ENCODE peak calls at places on chromosomes 11 and 22, in six cellular contexts. One of them, this sample, is unnamed.

GRCh38 chr11:36055356-36055755 is 111.5 kb downstream of the LDLRAD3 start:
- DNase-seq in prostate gland: no peak
- DNase-seq in sigmoid colon: no peak
- DNase-seq in transverse colon: no peak
- DNase-seq in lower leg skin: no peak
- DNase-seq in endothelial cell of umbilical vein: no peak
- DNase-seq in this sample: no peak

GRCh38 chr11:124937336-124937935 is 1.6 kb upstream of the HEPACAM start:
- DNase-seq in transverse colon: no peak
- DNase-seq in prostate gland: no peak
- DNase-seq in lower leg skin: no peak
- DNase-seq in endothelial cell of umbilical vein: no peak
- DNase-seq in sigmoid colon: no peak
- DNase-seq in this sample: no peak

GRCh38 chr11:12235549-12235944 is 125.2 kb downstream of the MICAL2 start:
- DNase-seq in lower leg skin: no peak
- DNase-seq in endothelial cell of umbilical vein: no peak
- DNase-seq in sigmoid colon: no peak
- DNase-seq in transverse colon: no peak
- DNase-seq in prostate gland: no peak
- DNase-seq in this sample: no peak

GRCh38 chr11:7098235-7098832 is 9.5 kb downstream of the RBMXL2 start:
- DNase-seq in prostate gland: no peak
- DNase-seq in sigmoid colon: no peak
- DNase-seq in endothelial cell of umbilical vein: peak
- DNase-seq in transverse colon: no peak
- DNase-seq in lower leg skin: no peak
- DNase-seq in this sample: peak

GRCh38 chr11:77101043-77101537 is 1.6 kb upstream of the OMP start:
- DNase-seq in prostate gland: no peak
- DNase-seq in transverse colon: no peak
- DNase-seq in endothelial cell of umbilical vein: peak
- DNase-seq in sigmoid colon: no peak
- DNase-seq in lower leg skin: no peak
- DNase-seq in this sample: peak

GRCh38 chr11:122354029-122354697 is 238.1 kb upstream of the BLID start:
- DNase-seq in transverse colon: no peak
- DNase-seq in prostate gland: no peak
- DNase-seq in sigmoid colon: no peak
- DNase-seq in lower leg skin: no peak
- DNase-seq in endothelial cell of umbilical vein: no peak
- DNase-seq in this sample: no peak

GRCh38 chr11:76680517-76681425 is 10.2 kb upstream of the LRRC32 start:
- DNase-seq in sigmoid colon: peak
- DNase-seq in prostate gland: peak
- DNase-seq in lower leg skin: no peak
- DNase-seq in transverse colon: peak
- DNase-seq in endothelial cell of umbilical vein: peak
- DNase-seq in this sample: peak

GRCh38 chr11:31987118-31988005 is 103.5 kb upstream of the RCN1 start:
- DNase-seq in lower leg skin: no peak
- DNase-seq in prostate gland: no peak
- DNase-seq in endothelial cell of umbilical vein: no peak
- DNase-seq in sigmoid colon: no peak
- DNase-seq in transverse colon: no peak
- DNase-seq in this sample: no peak

GRCh38 chr11:73312806-73313403 is 4.8 kb downstream of the ARHGEF17 start:
- DNase-seq in endothelial cell of umbilical vein: no peak
- DNase-seq in prostate gland: no peak
- DNase-seq in lower leg skin: no peak
- DNase-seq in transverse colon: no peak
- DNase-seq in sigmoid colon: peak
- DNase-seq in this sample: no peak

GRCh38 chr11:60836866-60837510 is 4.9 kb upstream of the CCDC86 start:
- DNase-seq in lower leg skin: no peak
- DNase-seq in sigmoid colon: no peak
- DNase-seq in endothelial cell of umbilical vein: no peak
- DNase-seq in prostate gland: no peak
- DNase-seq in transverse colon: no peak
- DNase-seq in this sample: no peak

GRCh38 chr22:23144926-23145906 is at the start of gene RAB36:
- DNase-seq in lower leg skin: peak
- DNase-seq in transverse colon: peak
- DNase-seq in sigmoid colon: peak
- DNase-seq in endothelial cell of umbilical vein: peak
- DNase-seq in prostate gland: peak
- DNase-seq in this sample: peak

GRCh38 chr11:67674442-67674871 is at the start of gene ALDH3B2:
- DNase-seq in sigmoid colon: no peak
- DNase-seq in transverse colon: peak
- DNase-seq in lower leg skin: peak
- DNase-seq in endothelial cell of umbilical vein: no peak
- DNase-seq in prostate gland: peak
- DNase-seq in this sample: no peak

GRCh38 chr22:36916034-36916433 is 2.6 kb downstream of the CSF2RB start:
- DNase-seq in transverse colon: no peak
- DNase-seq in sigmoid colon: no peak
- DNase-seq in lower leg skin: no peak
- DNase-seq in endothelial cell of umbilical vein: no peak
- DNase-seq in prostate gland: no peak
- DNase-seq in this sample: no peak

GRCh38 chr22:36912694-36913430 is 566 bp upstream of the CSF2RB start:
- DNase-seq in lower leg skin: peak
- DNase-seq in endothelial cell of umbilical vein: no peak
- DNase-seq in prostate gland: no peak
- DNase-seq in sigmoid colon: peak
- DNase-seq in transverse colon: no peak
- DNase-seq in this sample: no peak

GRCh38 chr22:36914383-36914752 is 940 bp downstream of the CSF2RB start:
- DNase-seq in prostate gland: no peak
- DNase-seq in transverse colon: peak
- DNase-seq in endothelial cell of umbilical vein: no peak
- DNase-seq in sigmoid colon: no peak
- DNase-seq in lower leg skin: no peak
- DNase-seq in this sample: no peak

GRCh38 chr22:36911887-36912661 is 1.4 kb upstream of the CSF2RB start:
- DNase-seq in lower leg skin: peak
- DNase-seq in prostate gland: no peak
- DNase-seq in endothelial cell of umbilical vein: peak
- DNase-seq in sigmoid colon: no peak
- DNase-seq in transverse colon: no peak
- DNase-seq in this sample: no peak

DNA sequence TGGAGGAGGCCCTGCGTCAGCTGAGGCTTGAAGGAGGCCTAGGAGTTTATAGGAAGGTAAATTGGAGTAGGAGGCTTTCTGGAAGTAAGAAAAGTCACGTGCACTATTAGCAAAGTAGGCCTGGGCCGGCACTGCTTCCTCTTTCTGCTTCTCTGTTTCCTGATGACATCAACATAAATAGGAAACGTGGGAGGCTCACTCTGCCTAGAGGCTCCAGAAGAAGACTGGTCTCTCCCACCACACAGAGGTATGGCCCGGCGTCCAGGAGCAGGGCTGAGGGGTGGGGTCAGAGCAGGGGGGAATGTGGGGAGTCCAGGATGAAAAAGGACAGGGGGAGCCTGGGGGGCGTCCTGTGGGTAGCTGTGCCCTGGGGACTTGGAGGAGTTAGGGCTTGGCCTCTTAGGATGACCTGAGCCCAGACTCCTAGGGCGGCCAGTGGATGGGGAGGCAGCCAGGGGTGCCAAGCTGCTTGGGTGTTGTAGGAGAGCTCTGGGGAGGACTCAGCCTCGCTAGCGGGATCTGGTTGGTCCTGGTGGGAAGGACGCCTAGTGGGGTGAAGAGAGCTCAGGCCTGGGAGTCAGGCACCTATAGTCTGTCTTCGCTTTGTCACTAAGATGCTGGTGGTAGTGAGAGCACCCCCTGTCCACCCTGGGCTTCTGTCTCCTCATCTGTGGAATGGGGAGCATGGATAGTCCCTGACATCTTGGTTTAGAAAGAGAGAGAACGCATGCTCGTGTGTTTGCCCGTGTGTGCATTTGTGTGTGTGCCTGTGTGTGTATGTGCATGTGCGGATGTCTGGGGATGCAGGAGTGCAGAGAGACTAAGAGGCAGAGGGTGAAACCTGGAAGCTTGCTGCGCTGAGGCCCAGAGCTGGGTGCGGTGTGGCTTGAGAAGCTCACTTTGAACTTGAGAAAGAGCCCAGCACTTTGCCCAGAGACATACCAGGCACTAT is at the start of gene CSF2RB:
- DNase-seq in lower leg skin: peak
- DNase-seq in sigmoid colon: peak
- DNase-seq in transverse colon: peak
- DNase-seq in endothelial cell of umbilical vein: peak
- DNase-seq in prostate gland: no peak
- DNase-seq in this sample: no peak
- TF ChIP-seq POLR2A in lower leg skin: no peak
- TF ChIP-seq POLR2A in sigmoid colon: no peak
- TF ChIP-seq POLR2A in transverse colon: peak
- TF ChIP-seq POLR2A in endothelial cell of umbilical vein: peak
- TF ChIP-seq POLR2A in prostate gland: no peak
- TF ChIP-seq POLR2A in this sample: no peak

DNA sequence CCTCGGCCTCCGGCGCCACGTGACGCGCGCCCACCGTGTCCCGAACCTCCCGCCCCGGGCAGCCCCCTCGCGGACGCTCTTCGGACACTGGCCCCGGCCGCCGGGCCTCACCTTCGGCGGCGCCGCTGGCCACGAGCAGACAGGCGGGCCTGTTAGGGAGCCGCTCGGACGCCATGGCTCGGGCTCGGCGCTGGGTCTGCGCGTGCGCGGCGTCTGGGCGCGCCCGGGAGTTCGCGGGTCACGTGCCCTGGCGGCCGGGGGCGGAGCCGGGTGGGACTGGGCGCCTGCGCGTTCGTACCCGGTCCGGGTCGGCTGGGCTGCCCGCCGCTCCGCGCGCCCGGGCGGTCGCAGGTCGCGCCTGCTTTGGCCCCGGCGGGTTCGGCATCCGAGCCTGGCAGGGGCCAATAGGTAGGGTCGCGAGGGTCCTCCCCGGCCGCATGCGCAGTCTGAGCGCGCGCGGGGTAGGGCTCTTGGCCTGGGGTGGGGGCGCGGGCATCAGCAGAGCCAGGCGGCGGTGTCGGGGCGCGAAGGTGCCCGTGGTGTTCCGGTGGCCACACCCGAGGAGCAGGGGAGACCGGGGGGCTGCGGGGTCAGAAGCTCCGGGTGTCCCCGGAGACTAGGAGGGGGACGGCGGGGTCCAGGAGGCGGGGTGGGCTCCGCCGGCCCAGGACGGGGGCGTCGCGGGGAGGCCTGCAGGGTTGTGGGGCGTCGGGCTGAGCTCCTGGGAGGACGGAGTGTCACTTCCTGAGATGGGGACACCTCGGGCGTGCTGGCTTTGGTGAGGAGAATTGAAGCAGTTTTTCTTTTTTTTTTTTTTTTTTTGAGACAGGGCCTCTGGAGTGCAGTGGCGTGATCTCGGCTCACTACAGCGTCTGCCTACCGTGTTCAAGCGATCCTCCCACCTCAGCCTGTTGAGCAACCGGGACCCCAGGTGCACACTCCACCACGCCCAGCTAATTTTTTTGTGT is at the start of gene GATD1:
- DNase-seq in endothelial cell of umbilical vein: peak
- DNase-seq in lower leg skin: peak
- DNase-seq in sigmoid colon: peak
- DNase-seq in prostate gland: peak
- DNase-seq in transverse colon: peak
- DNase-seq in this sample: peak
- TF ChIP-seq POLR2A in endothelial cell of umbilical vein: peak
- TF ChIP-seq POLR2A in lower leg skin: no peak
- TF ChIP-seq POLR2A in sigmoid colon: no peak
- TF ChIP-seq POLR2A in prostate gland: peak
- TF ChIP-seq POLR2A in transverse colon: peak
- TF ChIP-seq POLR2A in this sample: peak

DNA sequence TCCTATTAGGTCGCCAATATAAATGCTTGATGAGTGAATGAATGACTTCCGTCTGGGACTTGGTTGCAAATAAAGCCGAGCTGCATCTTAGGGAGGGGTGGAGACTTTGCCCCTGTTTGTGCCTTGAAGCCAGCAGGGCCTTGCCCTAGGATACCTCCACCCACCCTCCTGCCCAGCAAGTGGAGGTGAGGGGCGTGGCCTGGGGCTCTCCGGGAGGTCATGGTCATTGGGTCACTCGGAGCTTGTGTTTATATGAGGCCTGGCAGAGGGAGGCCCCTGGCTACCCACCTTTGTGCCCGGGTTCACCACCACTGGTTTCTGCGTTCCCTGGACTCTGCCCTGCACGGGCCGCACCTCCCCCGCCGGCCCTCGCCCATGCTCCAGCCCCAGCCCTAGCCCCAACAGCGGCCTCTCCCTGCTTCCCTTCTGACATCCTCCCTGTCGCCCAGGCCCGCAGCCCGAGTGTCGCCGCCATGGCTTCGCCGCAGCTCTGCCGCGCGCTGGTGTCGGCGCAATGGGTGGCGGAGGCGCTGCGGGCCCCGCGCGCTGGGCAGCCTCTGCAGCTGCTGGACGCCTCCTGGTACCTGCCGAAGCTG is 4.3 kb downstream of the MPST start:
- DNase-seq in transverse colon: peak
- DNase-seq in sigmoid colon: no peak
- DNase-seq in lower leg skin: no peak
- DNase-seq in endothelial cell of umbilical vein: no peak
- DNase-seq in prostate gland: no peak
- DNase-seq in this sample: no peak
- TF ChIP-seq POLR2A in transverse colon: peak
- TF ChIP-seq POLR2A in sigmoid colon: no peak
- TF ChIP-seq POLR2A in lower leg skin: no peak
- TF ChIP-seq POLR2A in endothelial cell of umbilical vein: no peak
- TF ChIP-seq POLR2A in prostate gland: no peak
- TF ChIP-seq POLR2A in this sample: no peak

GRCh38 chr11:129864811-129865210 is 30.6 kb downstream of the NFRKB start:
- DNase-seq in prostate gland: no peak
- DNase-seq in transverse colon: no peak
- DNase-seq in sigmoid colon: no peak
- DNase-seq in lower leg skin: no peak
- DNase-seq in endothelial cell of umbilical vein: no peak
- DNase-seq in this sample: no peak

GRCh38 chr11:129866328-129866727 is 29.1 kb downstream of the NFRKB start:
- DNase-seq in sigmoid colon: no peak
- DNase-seq in endothelial cell of umbilical vein: no peak
- DNase-seq in lower leg skin: no peak
- DNase-seq in prostate gland: no peak
- DNase-seq in transverse colon: no peak
- DNase-seq in this sample: no peak

GRCh38 chr11:129862123-129862522 is 33.3 kb downstream of the NFRKB start:
- DNase-seq in prostate gland: no peak
- DNase-seq in endothelial cell of umbilical vein: no peak
- DNase-seq in lower leg skin: peak
- DNase-seq in sigmoid colon: no peak
- DNase-seq in transverse colon: no peak
- DNase-seq in this sample: no peak

GRCh38 chr11:129865701-129866100 is 29.7 kb downstream of the NFRKB start:
- DNase-seq in prostate gland: no peak
- DNase-seq in transverse colon: no peak
- DNase-seq in sigmoid colon: no peak
- DNase-seq in endothelial cell of umbilical vein: no peak
- DNase-seq in lower leg skin: no peak
- DNase-seq in this sample: no peak

DNA sequence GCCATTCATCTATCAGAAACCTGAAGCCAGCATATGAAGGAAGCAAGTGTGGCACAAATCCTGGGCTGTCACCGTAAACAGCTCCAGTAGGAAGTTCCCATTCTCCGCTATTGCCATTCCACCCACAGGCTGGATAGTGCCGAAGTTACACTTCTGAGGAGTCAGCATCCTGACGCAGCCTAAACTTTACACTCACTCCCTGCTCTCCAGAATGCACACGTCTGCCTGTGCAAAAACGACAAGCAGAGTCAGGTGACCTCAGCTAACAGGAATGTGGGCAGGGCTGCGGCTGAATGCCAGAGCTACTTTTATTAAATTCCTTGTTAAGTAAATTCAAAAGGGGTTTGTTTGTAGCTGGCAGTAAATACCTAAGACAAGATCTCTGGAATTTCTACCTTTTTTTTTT is 33.7 kb downstream of the NFRKB start:
- DNase-seq in prostate gland: peak
- DNase-seq in endothelial cell of umbilical vein: peak
- DNase-seq in lower leg skin: peak
- DNase-seq in sigmoid colon: no peak
- DNase-seq in transverse colon: peak
- DNase-seq in this sample: no peak
- TF ChIP-seq POLR2A in prostate gland: peak
- TF ChIP-seq POLR2A in endothelial cell of umbilical vein: no peak
- TF ChIP-seq POLR2A in lower leg skin: no peak
- TF ChIP-seq POLR2A in sigmoid colon: no peak
- TF ChIP-seq POLR2A in transverse colon: no peak
- TF ChIP-seq POLR2A in this sample: no peak

This sample was measured in GM12891.